ENCODE peak calls at places on chromosomes 12 and 14, in four cellular contexts. T, Z, N and K are unnamed samples.

GRCh38 chr14:92819011-92819410 is 24.9 kb downstream of the GOLGA5 start:
- DNase-seq in T (no peak), Z (no peak), N (no peak), K (no peak)

GRCh38 chr12:122681814-122682213 is 21.3 kb downstream of the HCAR2 start:
- DNase-seq in T (no peak), Z (no peak), N (peak), K (no peak)

GRCh38 chr12:46504494-46504893 is 131.9 kb upstream of the SLC38A2 start:
- DNase-seq in T (no peak), Z (no peak), N (no peak), K (no peak)

GRCh38 chr12:176321-177181 is 37.4 kb downstream of the SLC6A12 start:
- DNase-seq in T (no peak), Z (no peak), N (no peak), K (no peak)

GRCh38 chr12:55728932-55729591 is at the start of gene CD63:
- DNase-seq in T (peak), Z (peak), N (no peak), K (peak)

GRCh38 chr14:65346895-65347294 is 65.6 kb upstream of the FUT8 start:
- DNase-seq in T (no peak), Z (no peak), N (no peak), K (no peak)

GRCh38 chr12:92784356-92784755 is 81.6 kb downstream of the PLEKHG7 start:
- DNase-seq in T (no peak), Z (no peak), N (peak), K (no peak)

GRCh38 chr12:78384541-78384940 is 480.0 kb upstream of the SYT1 start:
- DNase-seq in T (no peak), Z (no peak), N (no peak), K (no peak)

GRCh38 chr12:78698747-78699146 is 165.8 kb upstream of the SYT1 start:
- DNase-seq in T (no peak), Z (no peak), N (peak), K (no peak)

GRCh38 chr12:6278439-6279255 is 31.8 kb upstream of the PLEKHG6 start:
- DNase-seq in T (peak), Z (peak), N (no peak), K (no peak)

GRCh38 chr14:105857816-105858675 is 331.7 kb downstream of the TMEM121 start:
- DNase-seq in T (peak), Z (peak), N (no peak), K (no peak)

GRCh38 chr12:27999970-28000369 is 27.4 kb upstream of the PTHLH start:
- DNase-seq in T (no peak), Z (no peak), N (no peak), K (no peak)

GRCh38 chr14:65164068-65164824 is 61.9 kb upstream of the MAX start:
- DNase-seq in T (no peak), Z (no peak), N (peak), K (no peak)

GRCh38 chr12:6792522-6793201 is 3.3 kb downstream of the CD4 start:
- DNase-seq in T (peak), Z (no peak), N (no peak), K (no peak)

GRCh38 chr12:46449856-46450255 is 77.3 kb upstream of the SLC38A2 start:
- DNase-seq in T (no peak), Z (no peak), N (no peak), K (no peak)

GRCh38 chr14:61575126-61575525 is 120.2 kb upstream of the HIF1A start:
- DNase-seq in T (peak), Z (no peak), N (no peak), K (peak)

GRCh38 chr12:122917508-122918227 is 21.7 kb upstream of the VPS37B start:
- DNase-seq in T (peak), Z (peak), N (no peak), K (no peak)

GRCh38 chr14:21711360-21711961 is 37.8 kb upstream of the OR4E1 start:
- DNase-seq in T (no peak), Z (no peak), N (peak), K (no peak)

GRCh38 chr12:72453550-72453949 is 181.4 kb downstream of the TRHDE start:
- DNase-seq in T (no peak), Z (no peak), N (no peak), K (no peak)

GRCh38 chr12:59383426-59383822 is 212.4 kb upstream of the SLC16A7 start:
- DNase-seq in T (no peak), Z (no peak), N (no peak), K (no peak)

GRCh38 chr12:793037-793436 is 40.7 kb downstream of the WNK1 start:
- DNase-seq in T (no peak), Z (no peak), N (no peak), K (no peak)

GRCh38 chr14:79467837-79468236 is 743.5 kb downstream of the DIO2 start:
- DNase-seq in T (no peak), Z (no peak), N (no peak), K (no peak)

GRCh38 chr12:55932546-55932919 is 1.6 kb downstream of the DGKA start:
- DNase-seq in T (no peak), Z (no peak), N (no peak), K (no peak)

GRCh38 chr12:71371132-71371531 is 68.5 kb upstream of the LGR5 start:
- DNase-seq in T (no peak), Z (no peak), N (no peak), K (no peak)

GRCh38 chr12:11780521-11781101 is 131.1 kb downstream of the ETV6 start:
- DNase-seq in T (no peak), Z (no peak), N (no peak), K (no peak)

GRCh38 chr14:60093606-60094005 is 1.9 kb downstream of the PCNX4 start:
- DNase-seq in T (no peak), Z (no peak), N (no peak), K (no peak)

GRCh38 chr12:15700595-15700994 is 88.6 kb downstream of the EPS8 start:
- DNase-seq in T (no peak), Z (no peak), N (peak), K (no peak)

GRCh38 chr14:71713061-71713850 is 219.0 kb upstream of the RGS6 start:
- DNase-seq in T (no peak), Z (no peak), N (no peak), K (no peak)

GRCh38 chr12:26195641-26196423 is 459 bp downstream of the SSPN start:
- DNase-seq in T (peak), Z (peak), N (no peak), K (no peak)

GRCh38 chr14:57578427-57579220 is 85.0 kb upstream of the CCDC198 start:
- DNase-seq in T (no peak), Z (no peak), N (peak), K (no peak)

GRCh38 chr14:87041290-87042020 is 951.5 kb downstream of the GALC start:
- DNase-seq in T (no peak), Z (no peak), N (no peak), K (no peak)

GRCh38 chr12:23891115-23891514 is 58.4 kb downstream of the SOX5 start:
- DNase-seq in T (no peak), Z (no peak), N (no peak), K (no peak)

GRCh38 chr14:34024768-34025144 is 73.9 kb upstream of the EGLN3 start:
- DNase-seq in T (no peak), Z (no peak), N (no peak), K (no peak)

GRCh38 chr14:34027130-34027989 is 76.5 kb upstream of the EGLN3 start:
- DNase-seq in T (no peak), Z (no peak), N (no peak), K (no peak)

GRCh38 chr14:34025325-34026017 is 74.6 kb upstream of the EGLN3 start:
- DNase-seq in T (no peak), Z (no peak), N (no peak), K (no peak)

GRCh38 chr14:34021096-34021495 is 70.2 kb upstream of the EGLN3 start:
- DNase-seq in T (no peak), Z (no peak), N (no peak), K (peak)

DNA sequence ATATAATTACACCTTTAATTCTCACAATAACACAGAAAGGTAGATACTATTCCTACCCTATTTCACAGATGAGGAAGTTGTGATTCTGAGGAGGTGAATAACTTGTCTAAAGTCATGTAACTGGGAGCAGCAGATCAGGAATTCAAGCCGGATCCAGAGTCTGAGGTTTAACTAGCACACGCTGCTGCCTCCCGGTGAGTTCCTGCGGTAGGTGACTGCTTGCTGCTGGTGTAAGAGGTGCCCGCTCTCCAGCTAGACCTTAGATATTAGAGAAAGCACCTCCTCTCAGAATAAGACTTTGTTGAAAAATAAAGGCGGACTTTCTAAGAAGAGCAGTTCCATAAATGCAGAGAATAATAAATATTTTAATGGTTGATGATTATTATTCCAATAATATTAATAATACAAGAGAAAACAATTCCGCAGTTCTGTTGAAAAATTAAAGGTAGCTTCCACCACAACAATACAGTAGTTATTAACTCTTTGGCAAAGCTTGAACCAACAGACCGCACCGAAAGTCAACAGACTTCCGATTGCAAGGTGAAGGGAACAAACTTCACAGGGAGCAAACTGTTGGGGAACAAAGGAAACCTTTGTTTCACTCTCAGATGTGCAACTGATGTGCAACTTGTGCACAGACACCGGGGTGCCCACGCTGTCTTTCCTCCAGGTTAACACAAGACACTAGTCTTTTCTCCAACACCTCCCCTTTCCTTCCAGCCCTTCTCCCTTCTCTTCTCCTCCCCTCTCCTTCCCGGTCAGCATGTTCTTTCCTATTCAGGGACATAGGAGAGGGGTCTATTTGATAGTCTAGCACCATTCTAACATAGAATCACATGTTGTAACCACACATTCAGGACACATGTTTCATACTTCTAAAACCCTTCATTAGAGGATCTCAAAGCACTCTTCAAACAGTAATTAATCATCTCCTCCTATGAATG is 73.2 kb upstream of the EGLN3 start:
- DNase-seq in T (no peak), Z (no peak), N (no peak), K (peak)
- TF ChIP-seq CTCF in T (no peak), Z (no peak), N (no peak), K (no peak)

DNA sequence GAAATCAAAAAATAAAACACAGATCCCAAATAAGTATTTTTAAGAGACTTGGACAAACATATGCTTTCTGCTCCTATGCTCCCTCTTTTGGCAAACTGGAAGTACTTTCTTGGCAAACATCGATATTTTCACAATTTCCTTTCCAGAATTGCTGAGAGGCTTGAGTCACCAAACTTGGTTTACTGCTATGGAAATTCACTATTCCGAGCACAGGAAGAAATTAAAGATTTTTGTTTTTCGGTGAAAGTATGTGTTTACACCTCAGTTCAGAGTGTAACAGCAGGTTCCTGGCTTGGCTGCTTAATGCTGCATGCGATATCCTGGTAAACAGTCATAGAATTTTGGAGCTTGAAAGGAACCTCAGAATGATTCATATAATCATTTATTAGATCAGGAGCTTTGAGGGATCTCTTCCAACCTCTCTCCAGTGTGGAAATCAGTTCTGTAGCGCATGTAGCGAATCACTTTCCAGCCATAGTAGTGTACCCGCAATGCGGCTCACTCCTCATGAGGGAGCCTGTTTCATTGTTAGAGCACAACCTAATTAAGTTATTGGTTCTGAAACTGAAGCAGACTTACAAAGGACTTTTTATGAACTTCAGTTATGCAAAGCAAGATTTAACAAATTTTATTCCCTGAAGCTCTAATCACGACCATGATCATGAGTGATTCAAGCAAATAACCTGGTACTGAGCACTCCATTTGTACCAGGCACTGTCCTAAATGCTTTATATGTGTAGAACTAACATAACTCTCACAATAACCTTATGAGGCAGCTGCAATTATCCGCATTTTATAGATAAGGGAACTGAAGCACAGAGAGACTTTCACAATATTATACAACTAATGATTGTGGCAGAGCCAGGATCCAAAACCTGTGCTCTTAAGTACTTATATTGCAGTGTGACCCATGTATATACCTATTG is 56.4 kb upstream of the ATP2A2 start:
- DNase-seq in T (no peak), Z (no peak), N (peak), K (no peak)
- H3K4me3 ChIP-seq in T (peak), Z (peak), N (no peak), K (peak)

DNA sequence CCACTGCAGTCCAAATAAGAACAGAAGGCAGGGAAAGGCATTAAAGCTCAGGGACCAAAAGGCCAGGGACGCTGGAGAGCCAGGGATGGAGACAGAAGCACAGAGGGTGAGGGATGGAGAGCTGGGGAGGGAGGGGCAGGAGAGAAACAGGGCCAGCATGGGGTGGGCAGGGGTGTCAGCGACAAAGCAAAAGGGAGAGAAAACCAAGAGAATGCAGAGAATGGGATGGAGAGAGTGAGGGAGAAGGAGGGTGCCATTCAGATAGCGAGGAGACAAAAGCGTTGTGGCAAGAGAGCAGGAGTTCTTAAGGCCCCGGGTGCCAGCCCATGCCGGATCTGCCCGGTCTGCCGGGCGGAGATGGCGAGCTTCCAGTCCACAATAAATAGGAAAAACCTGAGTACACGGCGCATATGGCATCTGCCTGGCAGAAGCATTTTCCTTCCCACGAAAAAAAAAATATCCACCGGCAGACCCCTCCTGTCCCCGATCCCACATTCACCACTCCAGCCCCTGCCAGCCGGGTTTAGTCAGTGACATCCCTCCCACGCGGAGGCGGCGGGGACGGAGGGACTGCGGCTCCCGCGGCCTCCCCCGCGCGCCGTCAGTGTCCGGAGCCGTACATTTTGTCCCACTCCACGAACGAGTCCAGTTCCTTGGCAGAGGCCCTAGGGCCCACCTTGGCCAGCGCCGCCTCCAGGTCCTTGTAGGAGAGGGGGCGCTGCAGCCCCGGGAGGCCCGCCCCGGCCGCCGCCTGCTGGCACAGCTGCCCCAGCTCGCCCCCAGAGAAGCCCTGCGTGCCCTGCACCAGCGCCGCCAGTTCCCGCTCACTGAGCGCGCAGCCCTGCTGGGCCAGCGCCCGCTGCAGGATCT is 28.4 kb downstream of the FIGNL2 start:
- DNase-seq in T (peak), Z (peak), N (no peak), K (no peak)
- TF ChIP-seq CTCF in T (no peak), Z (no peak), N (no peak), K (no peak)

DNA sequence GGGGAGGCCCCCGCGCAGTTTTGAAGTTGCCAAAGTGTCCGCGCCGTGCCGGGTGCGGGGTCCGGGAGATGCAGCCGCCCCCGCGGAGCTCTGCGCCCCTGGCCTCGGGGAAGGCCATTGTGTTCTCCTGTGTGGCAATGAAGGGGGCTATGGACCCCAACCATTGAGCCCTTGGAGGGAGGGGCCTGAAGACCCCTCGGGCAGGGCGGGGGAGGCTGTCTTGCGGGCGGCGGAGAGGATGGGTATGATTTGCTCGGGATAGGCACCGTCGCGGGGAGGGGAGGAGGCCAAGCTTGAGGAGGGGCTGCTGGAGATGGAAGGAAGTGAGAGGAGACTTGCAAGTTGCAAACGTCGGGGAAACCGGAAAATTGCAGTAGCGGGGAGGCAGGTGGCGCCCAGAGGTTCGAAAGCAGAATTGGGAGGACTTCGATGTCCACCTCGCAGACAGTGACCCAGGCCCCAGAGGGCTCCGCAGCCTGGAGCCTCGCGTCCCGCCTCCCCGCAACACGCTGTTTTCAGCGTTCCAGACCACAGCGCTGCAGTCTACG is 25.4 kb downstream of the BCL11B start:
- DNase-seq in T (no peak), Z (no peak), N (no peak), K (no peak)
- H3K4me3 ChIP-seq in T (no peak), Z (peak), N (peak), K (peak)

GRCh38 chr12:8014836-8015235 is 17.7 kb upstream of the FOXJ2 start:
- DNase-seq in T (no peak), Z (no peak), N (no peak), K (no peak)

DNA sequence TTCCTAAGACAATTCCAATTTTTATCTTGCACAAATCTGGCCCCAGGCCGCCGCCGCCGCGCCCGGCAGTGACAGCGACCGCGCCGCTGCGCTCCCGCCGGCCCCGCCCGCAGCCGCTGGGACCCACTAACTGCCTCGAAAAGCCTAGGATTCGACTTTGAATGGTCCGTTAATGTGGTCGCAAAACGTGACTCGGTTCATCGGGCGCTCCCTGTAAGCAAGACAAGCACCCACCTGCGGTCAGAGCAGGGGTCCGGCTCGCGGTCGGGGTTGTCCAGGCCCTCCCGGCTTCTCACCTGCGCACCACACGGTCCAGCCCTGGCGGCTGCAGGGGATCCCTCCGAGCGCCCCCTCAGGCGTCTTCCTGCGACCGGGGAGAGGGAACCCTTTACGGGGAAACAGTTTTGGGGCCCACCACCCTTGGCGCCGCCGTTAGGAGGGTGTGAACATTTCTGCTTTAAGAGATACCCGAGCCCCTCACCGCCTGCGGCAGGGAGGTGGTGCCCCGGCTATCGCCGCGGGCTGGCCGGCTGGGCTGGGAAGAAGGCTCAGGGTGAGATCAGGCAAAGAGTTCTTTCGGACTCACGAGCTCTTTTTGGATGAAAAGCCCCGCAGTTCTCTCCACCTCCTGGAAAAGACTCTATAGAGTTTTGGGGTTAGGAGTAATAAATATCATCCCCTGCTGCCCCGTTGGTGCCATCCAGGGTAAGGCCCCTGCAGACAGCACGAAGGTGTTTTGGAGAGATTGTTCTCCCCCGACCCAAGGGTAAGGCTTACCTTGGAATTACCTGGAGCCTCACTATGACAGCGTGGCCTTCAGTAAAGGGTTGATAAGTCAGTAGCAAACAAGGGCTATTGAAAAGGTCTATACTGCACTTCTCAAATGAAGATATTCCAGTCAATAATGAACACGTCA is 13.6 kb upstream of the FOXJ2 start:
- DNase-seq in T (no peak), Z (no peak), N (no peak), K (no peak)
- TF ChIP-seq CTCF in T (no peak), Z (no peak), N (no peak), K (no peak)

GRCh38 chr14:100902295-100902694 is 1.2 kb downstream of the RTL1 start:
- DNase-seq in T (no peak), Z (no peak), N (no peak), K (peak)
- H3K4me3 ChIP-seq in T (no peak), Z (no peak), N (no peak), K (no peak)

GRCh38 chr14:68462683-68463082 is 330.2 kb downstream of the ZFP36L1 start:
- DNase-seq in T (no peak), Z (no peak), N (no peak), K (no peak)
- TF ChIP-seq CTCF in T (no peak), Z (no peak), N (peak), K (no peak)